ENCODE peak calls at places on chromosomes 13 and 19, in four cellular contexts. One of them, this sample, is unnamed.

GRCh38 chr13:76148926-76149325 is 512.8 kb downstream of the LMO7 start:
- DNase-seq in tibial nerve: no peak
- DNase-seq in tibial artery: no peak
- DNase-seq in adrenal gland: no peak
- DNase-seq in this sample: no peak

GRCh38 chr13:45511310-45512147 is 46.8 kb downstream of the COG3 start:
- DNase-seq in adrenal gland: no peak
- DNase-seq in tibial nerve: no peak
- DNase-seq in tibial artery: no peak
- DNase-seq in this sample: peak

GRCh38 chr19:6801397-6802086 is 29.0 kb downstream of the VAV1 start:
- DNase-seq in adrenal gland: peak
- DNase-seq in tibial artery: peak
- DNase-seq in tibial nerve: no peak
- DNase-seq in this sample: peak

GRCh38 chr19:38452430-38453366 is 19.2 kb downstream of the RYR1 start:
- DNase-seq in tibial nerve: no peak
- DNase-seq in tibial artery: no peak
- DNase-seq in adrenal gland: no peak
- DNase-seq in this sample: no peak

GRCh38 chr19:33171916-33172359 is 22.2 kb upstream of the LRP3 start:
- DNase-seq in adrenal gland: no peak
- DNase-seq in tibial nerve: no peak
- DNase-seq in tibial artery: no peak
- DNase-seq in this sample: no peak

GRCh38 chr13:50805805-50806204 is 37.7 kb downstream of the DLEU7 start:
- DNase-seq in adrenal gland: no peak
- DNase-seq in tibial nerve: no peak
- DNase-seq in tibial artery: no peak
- DNase-seq in this sample: no peak

GRCh38 chr13:98801626-98802418 is 49.4 kb upstream of the SLC15A1 start:
- DNase-seq in adrenal gland: no peak
- DNase-seq in tibial artery: no peak
- DNase-seq in tibial nerve: no peak
- DNase-seq in this sample: no peak

GRCh38 chr13:110801044-110801443 is 87.5 kb downstream of the ING1 start:
- DNase-seq in adrenal gland: no peak
- DNase-seq in tibial nerve: no peak
- DNase-seq in tibial artery: peak
- DNase-seq in this sample: no peak

GRCh38 chr19:37907735-37908066 is 693 bp downstream of the SIPA1L3 start:
- DNase-seq in tibial artery: no peak
- DNase-seq in adrenal gland: no peak
- DNase-seq in tibial nerve: no peak
- DNase-seq in this sample: no peak

GRCh38 chr13:28326081-28326480 is 168.8 kb downstream of the FLT1 start:
- DNase-seq in tibial artery: no peak
- DNase-seq in tibial nerve: no peak
- DNase-seq in adrenal gland: no peak
- DNase-seq in this sample: no peak

GRCh38 chr19:54448774-54449700 is at the start of gene LENG8:
- DNase-seq in adrenal gland: peak
- DNase-seq in tibial artery: peak
- DNase-seq in tibial nerve: peak
- DNase-seq in this sample: peak

GRCh38 chr19:13909430-13909829 is 3.4 kb downstream of the CC2D1A start:
- DNase-seq in tibial nerve: no peak
- DNase-seq in adrenal gland: no peak
- DNase-seq in tibial artery: no peak
- DNase-seq in this sample: no peak

GRCh38 chr13:99379856-99380255 is 72.7 kb upstream of the GPR183 start:
- DNase-seq in tibial artery: no peak
- DNase-seq in tibial nerve: no peak
- DNase-seq in adrenal gland: no peak
- DNase-seq in this sample: no peak

GRCh38 chr13:30978981-30979956 is 46.8 kb downstream of the TEX26 start:
- DNase-seq in tibial nerve: no peak
- DNase-seq in tibial artery: no peak
- DNase-seq in adrenal gland: peak
- DNase-seq in this sample: no peak

GRCh38 chr13:99122171-99122570 is 78.5 kb upstream of the UBAC2 start:
- DNase-seq in tibial artery: no peak
- DNase-seq in adrenal gland: no peak
- DNase-seq in tibial nerve: no peak
- DNase-seq in this sample: no peak

GRCh38 chr13:83884141-83884540 is 1.9 kb upstream of the SLITRK1 start:
- DNase-seq in tibial nerve: no peak
- DNase-seq in adrenal gland: no peak
- DNase-seq in tibial artery: no peak
- DNase-seq in this sample: no peak

GRCh38 chr13:30418886-30419459 is 3.3 kb upstream of the UBE2L5 start:
- DNase-seq in tibial artery: no peak
- DNase-seq in adrenal gland: no peak
- DNase-seq in tibial nerve: no peak
- DNase-seq in this sample: no peak

GRCh38 chr13:40470665-40471064 is 195.8 kb downstream of the FOXO1 start:
- DNase-seq in adrenal gland: no peak
- DNase-seq in tibial artery: peak
- DNase-seq in tibial nerve: peak
- DNase-seq in this sample: no peak

GRCh38 chr13:42652642-42653415 is 78.9 kb downstream of the TNFSF11 start:
- DNase-seq in tibial nerve: no peak
- DNase-seq in adrenal gland: no peak
- DNase-seq in tibial artery: no peak
- DNase-seq in this sample: no peak

GRCh38 chr13:22915442-22916082 is 265.2 kb upstream of the SGCG start:
- DNase-seq in tibial nerve: no peak
- DNase-seq in adrenal gland: peak
- DNase-seq in tibial artery: no peak
- DNase-seq in this sample: no peak

GRCh38 chr19:45075215-45076028 is 856 bp downstream of the ZNF296 start:
- DNase-seq in tibial nerve: no peak
- DNase-seq in adrenal gland: peak
- DNase-seq in tibial artery: peak
- DNase-seq in this sample: peak

GRCh38 chr13:46469064-46469463 is 82.0 kb upstream of the RUBCNL start:
- DNase-seq in adrenal gland: no peak
- DNase-seq in tibial artery: no peak
- DNase-seq in tibial nerve: no peak
- DNase-seq in this sample: no peak

GRCh38 chr19:29992233-29992867 is 50.3 kb downstream of the URI1 start:
- DNase-seq in tibial nerve: no peak
- DNase-seq in tibial artery: no peak
- DNase-seq in adrenal gland: no peak
- DNase-seq in this sample: no peak

GRCh38 chr13:43273362-43273761 is 250.0 kb downstream of the DNAJC15 start:
- DNase-seq in tibial artery: no peak
- DNase-seq in adrenal gland: no peak
- DNase-seq in tibial nerve: no peak
- DNase-seq in this sample: no peak

GRCh38 chr19:34253711-34254551 is 423 bp upstream of the GARRE1 start:
- DNase-seq in tibial artery: peak
- DNase-seq in tibial nerve: no peak
- DNase-seq in adrenal gland: no peak
- DNase-seq in this sample: peak

GRCh38 chr13:113860051-113860471 is 3.8 kb downstream of the GAS6 start:
- DNase-seq in tibial nerve: no peak
- DNase-seq in adrenal gland: no peak
- DNase-seq in tibial artery: peak
- DNase-seq in this sample: no peak

GRCh38 chr19:54179921-54180452 is 7.0 kb upstream of the TMC4 start:
- DNase-seq in adrenal gland: no peak
- DNase-seq in tibial artery: no peak
- DNase-seq in tibial nerve: no peak
- DNase-seq in this sample: no peak

GRCh38 chr13:42275506-42275905 is 3.6 kb downstream of the AKAP11 start:
- DNase-seq in tibial artery: no peak
- DNase-seq in adrenal gland: no peak
- DNase-seq in tibial nerve: no peak
- DNase-seq in this sample: no peak

GRCh38 chr19:1256646-1257474 is 8.5 kb downstream of the MIDN start:
- DNase-seq in tibial artery: no peak
- DNase-seq in tibial nerve: no peak
- DNase-seq in adrenal gland: no peak
- DNase-seq in this sample: no peak
- H3K27ac ChIP-seq in tibial artery: peak
- H3K27ac ChIP-seq in tibial nerve: peak
- H3K27ac ChIP-seq in adrenal gland: no peak
- H3K27ac ChIP-seq in this sample: peak

GRCh38 chr19:10769533-10770491 is 51.9 kb downstream of the DNM2 start:
- DNase-seq in tibial artery: no peak
- DNase-seq in tibial nerve: peak
- DNase-seq in adrenal gland: peak
- DNase-seq in this sample: no peak
- TF ChIP-seq CTCF in tibial artery: peak
- TF ChIP-seq CTCF in tibial nerve: no peak
- TF ChIP-seq CTCF in adrenal gland: peak
- TF ChIP-seq CTCF in this sample: peak

DNA sequence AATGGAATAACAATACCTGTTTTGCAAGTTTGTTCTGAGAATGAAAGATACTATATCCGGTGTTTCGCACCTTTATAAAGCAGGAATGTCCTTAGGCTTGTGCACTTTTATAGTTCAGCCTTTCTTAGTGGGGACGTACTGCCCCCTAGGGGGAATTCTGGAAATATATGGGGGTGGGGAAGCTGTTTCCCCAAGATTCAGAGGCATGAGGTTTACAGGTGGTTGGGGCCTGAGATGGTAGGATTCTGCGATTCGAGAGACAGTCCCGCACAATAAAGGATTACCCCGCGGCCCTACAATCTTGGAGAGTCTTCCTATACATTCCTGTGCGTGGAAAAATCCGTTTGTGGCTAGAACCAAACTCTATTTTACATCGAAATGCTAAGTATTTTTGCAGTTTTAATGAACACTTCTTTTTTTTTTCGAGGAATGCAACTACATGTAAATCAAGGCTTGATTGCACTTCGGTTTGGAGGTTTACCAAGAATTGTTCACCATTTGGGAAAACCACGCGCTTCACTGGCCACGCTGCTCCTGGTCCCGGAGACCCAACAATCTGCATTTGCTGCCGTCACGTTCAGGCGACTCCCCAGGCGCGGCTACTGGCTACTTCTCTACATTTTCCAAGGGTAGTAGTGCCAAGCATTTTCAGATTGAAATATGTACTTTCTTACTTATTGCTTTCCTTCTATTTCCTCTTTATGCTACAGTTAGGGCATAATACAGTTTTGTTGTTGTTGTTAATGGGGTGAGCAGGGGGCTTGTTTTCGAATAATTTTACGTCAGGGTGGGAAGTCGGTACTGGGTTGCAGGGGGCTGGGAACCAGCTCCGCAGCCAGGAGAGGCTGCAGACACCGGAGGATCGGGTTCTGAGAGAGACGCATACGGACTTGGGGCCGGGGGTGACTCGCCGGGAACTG is 830 bp downstream of the NEK5 start:
- DNase-seq in tibial nerve: no peak
- DNase-seq in adrenal gland: peak
- DNase-seq in tibial artery: peak
- DNase-seq in this sample: peak
- H3K27ac ChIP-seq in tibial nerve: peak
- H3K27ac ChIP-seq in adrenal gland: no peak
- H3K27ac ChIP-seq in tibial artery: no peak
- H3K27ac ChIP-seq in this sample: no peak

DNA sequence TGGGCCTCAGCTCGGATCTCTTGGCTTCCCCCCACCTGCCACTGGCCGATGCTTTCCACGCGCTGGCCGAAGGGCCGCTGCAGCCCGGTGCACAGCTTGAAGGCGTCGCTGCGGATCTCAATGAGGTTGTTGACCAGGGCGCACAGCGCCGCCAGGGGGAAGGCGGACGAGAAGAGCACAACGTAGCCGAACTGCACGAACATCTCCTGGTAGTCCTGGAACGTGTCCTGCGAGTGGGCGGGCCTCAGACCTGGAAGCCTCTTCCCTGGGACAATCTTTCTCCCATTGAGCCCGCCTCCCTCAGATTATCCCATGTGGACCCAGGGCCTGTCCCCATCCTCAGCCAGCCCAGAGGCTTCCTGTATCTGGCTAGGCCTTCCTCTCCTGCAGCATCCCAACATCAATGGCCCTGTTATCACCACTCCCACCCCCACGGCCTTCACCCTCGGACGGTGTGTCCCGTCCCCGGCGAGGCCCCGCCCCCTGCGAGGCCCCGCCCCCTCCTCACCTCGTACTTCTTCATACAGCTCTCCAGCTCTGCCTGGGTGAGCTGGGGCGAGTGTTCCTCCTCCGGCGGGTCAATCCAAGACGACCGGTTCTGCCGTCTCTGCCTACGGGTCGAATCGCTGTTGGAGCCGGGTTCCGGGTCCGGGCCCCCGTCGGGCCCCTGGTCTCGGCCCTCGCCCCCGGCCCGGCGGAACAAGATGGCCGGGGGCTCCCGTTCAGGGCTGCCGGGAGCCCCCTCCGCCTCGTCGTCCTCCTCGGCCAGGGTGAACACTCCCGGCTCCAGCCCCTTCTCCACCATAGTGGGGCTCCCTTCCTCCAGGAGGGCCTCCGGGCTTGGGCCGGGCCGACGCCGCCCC is 6.8 kb downstream of the ANO8 start:
- DNase-seq in adrenal gland: peak
- DNase-seq in tibial artery: no peak
- DNase-seq in tibial nerve: no peak
- DNase-seq in this sample: peak
- TF ChIP-seq CTCF in adrenal gland: peak
- TF ChIP-seq CTCF in tibial artery: no peak
- TF ChIP-seq CTCF in tibial nerve: no peak
- TF ChIP-seq CTCF in this sample: no peak

GRCh38 chr19:42289556-42290041 is 12.3 kb upstream of the PRR19 start:
- DNase-seq in adrenal gland: no peak
- DNase-seq in tibial artery: no peak
- DNase-seq in tibial nerve: no peak
- DNase-seq in this sample: no peak

GRCh38 chr19:42291437-42291815 is 10.5 kb upstream of the PRR19 start:
- DNase-seq in adrenal gland: peak
- DNase-seq in tibial artery: no peak
- DNase-seq in tibial nerve: no peak
- DNase-seq in this sample: no peak

GRCh38 chr19:42290523-42291436 is 11.2 kb upstream of the PRR19 start:
- DNase-seq in adrenal gland: no peak
- DNase-seq in tibial nerve: no peak
- DNase-seq in tibial artery: no peak
- DNase-seq in this sample: peak

GRCh38 chr19:42288881-42289555 is 12.9 kb upstream of the PRR19 start:
- DNase-seq in tibial nerve: no peak
- DNase-seq in adrenal gland: peak
- DNase-seq in tibial artery: no peak
- DNase-seq in this sample: no peak

DNA sequence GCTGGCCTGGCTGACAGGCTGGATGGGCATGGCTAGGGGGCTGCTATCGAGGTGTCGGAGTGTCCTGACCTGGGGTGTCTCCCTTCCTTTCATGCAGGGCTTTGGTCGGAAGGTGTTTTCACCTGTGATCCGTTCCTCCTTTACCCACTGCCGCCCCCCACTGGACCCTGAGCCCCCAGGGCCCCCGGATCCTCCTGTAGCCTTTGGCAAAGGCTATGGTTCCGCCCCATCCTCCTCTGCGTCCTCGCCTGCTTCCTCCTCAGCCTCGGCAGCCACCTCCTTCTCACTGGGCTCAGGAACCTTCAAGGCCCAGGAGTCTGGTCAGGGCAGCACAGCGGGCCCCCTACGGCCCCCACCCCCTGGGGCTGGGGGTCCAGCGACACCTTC is 11.8 kb upstream of the PRR19 start:
- DNase-seq in adrenal gland: no peak
- DNase-seq in tibial artery: no peak
- DNase-seq in tibial nerve: no peak
- DNase-seq in this sample: no peak
- H3K27ac ChIP-seq in adrenal gland: no peak
- H3K27ac ChIP-seq in tibial artery: no peak
- H3K27ac ChIP-seq in tibial nerve: no peak
- H3K27ac ChIP-seq in this sample: no peak